ENCODE peak calls at places on chromosomes 3 and 15, in four cellular contexts. One of them, this sample, is unnamed.

GRCh38 chr15:45307230-45307924 is 55.3 kb downstream of the SLC28A2 start:
- DNase-seq in fibroblast of mammary gland: peak; percentile 69
- DNase-seq in fibroblast of pulmonary artery: peak; percentile 67
- DNase-seq in memory B cell: no peak
- DNase-seq in this sample: peak; percentile 45

GRCh38 chr3:42500909-42501308 is 1.5 kb upstream of the VIPR1 start:
- DNase-seq in memory B cell: no peak
- DNase-seq in fibroblast of mammary gland: no peak
- DNase-seq in fibroblast of pulmonary artery: no peak
- DNase-seq in this sample: no peak

GRCh38 chr3:94647131-94647530 is 584.3 kb downstream of the NSUN3 start:
- DNase-seq in fibroblast of pulmonary artery: peak; percentile 1
- DNase-seq in fibroblast of mammary gland: no peak
- DNase-seq in memory B cell: no peak
- DNase-seq in this sample: no peak

GRCh38 chr3:184380627-184381260 is 890 bp downstream of the CHRD start:
- DNase-seq in fibroblast of mammary gland: no peak
- DNase-seq in memory B cell: no peak
- DNase-seq in fibroblast of pulmonary artery: no peak
- DNase-seq in this sample: no peak

GRCh38 chr3:36409862-36410261 is 29.6 kb downstream of the STAC start:
- DNase-seq in memory B cell: no peak
- DNase-seq in fibroblast of pulmonary artery: no peak
- DNase-seq in fibroblast of mammary gland: no peak
- DNase-seq in this sample: no peak

GRCh38 chr3:45571969-45572368 is 22.6 kb upstream of the LIMD1 start:
- DNase-seq in fibroblast of pulmonary artery: no peak
- DNase-seq in memory B cell: no peak
- DNase-seq in fibroblast of mammary gland: no peak
- DNase-seq in this sample: no peak

GRCh38 chr3:43865376-43865775 is 174.6 kb downstream of the ABHD5 start:
- DNase-seq in fibroblast of mammary gland: no peak
- DNase-seq in memory B cell: no peak
- DNase-seq in fibroblast of pulmonary artery: no peak
- DNase-seq in this sample: no peak

GRCh38 chr3:101070260-101071121 is 77.3 kb upstream of the ABI3BP start:
- DNase-seq in fibroblast of mammary gland: peak; percentile 37
- DNase-seq in memory B cell: peak; percentile 49
- DNase-seq in fibroblast of pulmonary artery: peak; percentile 18
- DNase-seq in this sample: no peak

GRCh38 chr3:144031938-144032337 is 60.3 kb downstream of the DIPK2A start:
- DNase-seq in memory B cell: no peak
- DNase-seq in fibroblast of mammary gland: peak; percentile 28
- DNase-seq in fibroblast of pulmonary artery: peak; percentile 31
- DNase-seq in this sample: peak; percentile 84

GRCh38 chr3:197718904-197719303 is 17.8 kb downstream of the RUBCN start:
- DNase-seq in fibroblast of pulmonary artery: peak; percentile 75
- DNase-seq in memory B cell: no peak
- DNase-seq in fibroblast of mammary gland: peak; percentile 91
- DNase-seq in this sample: peak; percentile 38

GRCh38 chr3:58464875-58465274 is 27.0 kb upstream of the KCTD6 start:
- DNase-seq in memory B cell: no peak
- DNase-seq in fibroblast of mammary gland: no peak
- DNase-seq in fibroblast of pulmonary artery: no peak
- DNase-seq in this sample: no peak

GRCh38 chr15:81336568-81336967 is 12.6 kb upstream of the STARD5 start:
- DNase-seq in fibroblast of mammary gland: peak; percentile 54
- DNase-seq in fibroblast of pulmonary artery: peak; percentile 58
- DNase-seq in memory B cell: peak; percentile 44
- DNase-seq in this sample: peak; percentile 15

GRCh38 chr3:131917006-131917405 is 117.8 kb downstream of the CPNE4 start:
- DNase-seq in memory B cell: no peak
- DNase-seq in fibroblast of pulmonary artery: no peak
- DNase-seq in fibroblast of mammary gland: peak; percentile 14
- DNase-seq in this sample: no peak

GRCh38 chr15:57544840-57545239 is 46.9 kb upstream of the MYZAP start:
- DNase-seq in memory B cell: no peak
- DNase-seq in fibroblast of mammary gland: no peak
- DNase-seq in fibroblast of pulmonary artery: no peak
- DNase-seq in this sample: no peak

GRCh38 chr15:85684174-85684710 is 110.5 kb downstream of the KLHL25 start:
- DNase-seq in fibroblast of pulmonary artery: no peak
- DNase-seq in fibroblast of mammary gland: no peak
- DNase-seq in memory B cell: no peak
- DNase-seq in this sample: no peak

GRCh38 chr3:45972534-45973402 is 22.9 kb downstream of the FYCO1 start:
- DNase-seq in fibroblast of pulmonary artery: peak; percentile 92
- DNase-seq in fibroblast of mammary gland: peak; percentile 93
- DNase-seq in memory B cell: no peak
- DNase-seq in this sample: peak; percentile 82

GRCh38 chr3:192831111-192831644 is 86.5 kb downstream of the MB21D2 start:
- DNase-seq in memory B cell: no peak
- DNase-seq in fibroblast of pulmonary artery: peak; percentile 82
- DNase-seq in fibroblast of mammary gland: peak; percentile 98
- DNase-seq in this sample: peak; percentile 45

GRCh38 chr3:175655366-175655765 is 796.2 kb downstream of the NAALADL2 start:
- DNase-seq in fibroblast of mammary gland: no peak
- DNase-seq in memory B cell: no peak
- DNase-seq in fibroblast of pulmonary artery: peak; percentile 58
- DNase-seq in this sample: peak; percentile 10

GRCh38 chr3:134457331-134458125 is 28.3 kb downstream of the ANAPC13 start:
- DNase-seq in memory B cell: no peak
- DNase-seq in fibroblast of pulmonary artery: no peak
- DNase-seq in fibroblast of mammary gland: no peak
- DNase-seq in this sample: no peak

GRCh38 chr3:75395601-75396315 is 268.4 kb upstream of the FRG2C start:
- DNase-seq in fibroblast of mammary gland: no peak
- DNase-seq in fibroblast of pulmonary artery: no peak
- DNase-seq in memory B cell: no peak
- DNase-seq in this sample: no peak